ENCODE peak calls at places on chromosomes 2 and 18, in five cellular contexts. W is colonic mucosa, S is Peyer's patch, U is MCF 10A, Z is endothelial cell. M is an unnamed sample.

GRCh38 chr2:225207471-225207870 is 165.2 kb upstream of the DOCK10 start:
- DNase-seq in W (no peak), S (no peak), U (no peak), Z (no peak), M (no peak)

GRCh38 chr2:215711484-215712034 is 275.7 kb upstream of the FN1 start:
- DNase-seq in W (no peak), S (no peak), U (peak; percentile 46), Z (peak; percentile 11), M (no peak)

GRCh38 chr2:12928197-12928596 is 211.5 kb downstream of the TRIB2 start:
- DNase-seq in W (no peak), S (no peak), U (peak; percentile 79), Z (no peak), M (no peak)

GRCh38 chr2:43084699-43085091 is 141.7 kb downstream of the ZFP36L2 start:
- DNase-seq in W (no peak), S (no peak), U (no peak), Z (no peak), M (peak; percentile 18)

GRCh38 chr2:22020101-22020742 is 896.5 kb downstream of the TDRD15 start:
- DNase-seq in W (no peak), S (no peak), U (no peak), Z (no peak), M (no peak)

GRCh38 chr2:164960159-164960558 is 4.8 kb upstream of the SLC38A11 start:
- DNase-seq in W (no peak), S (no peak), U (no peak), Z (no peak), M (no peak)

GRCh38 chr2:181465686-181466375 is 8.6 kb downstream of the ITGA4 start:
- DNase-seq in W (no peak), S (no peak), U (no peak), Z (no peak), M (no peak)

GRCh38 chr2:7015007-7015950 is 98.1 kb downstream of the RNF144A start:
- DNase-seq in W (no peak), S (no peak), U (no peak), Z (no peak), M (no peak)

GRCh38 chr2:50564781-50565180 is 467.2 kb downstream of the NRXN1 start:
- DNase-seq in W (no peak), S (no peak), U (no peak), Z (no peak), M (no peak)

GRCh38 chr2:226969412-226969811 is 133.6 kb downstream of the RHBDD1 start:
- DNase-seq in W (no peak), S (no peak), U (no peak), Z (no peak), M (no peak)

GRCh38 chr18:77223221-77223639 is 26.4 kb upstream of the GALR1 start:
- DNase-seq in W (no peak), S (no peak), U (peak; percentile 17), Z (no peak), M (no peak)

GRCh38 chr2:72981516-72981915 is 64.2 kb downstream of the EMX1 start:
- DNase-seq in W (peak; percentile 27), S (no peak), U (no peak), Z (no peak), M (no peak)

GRCh38 chr18:35588995-35589394 is 7.5 kb downstream of the GALNT1 start:
- DNase-seq in W (no peak), S (peak; percentile 55), U (no peak), Z (peak; percentile 24), M (no peak)

GRCh38 chr2:138787053-138787666 is 7.0 kb upstream of the NXPH2 start:
- DNase-seq in W (no peak), S (no peak), U (peak; percentile 51), Z (peak; percentile 48), M (no peak)

GRCh38 chr18:76838182-76838581 is 15.8 kb downstream of the ZNF236 start:
- DNase-seq in W (no peak), S (no peak), U (no peak), Z (no peak), M (no peak)

GRCh38 chr18:55732227-55733106 is 144.5 kb upstream of the TCF4 start:
- DNase-seq in W (no peak), S (no peak), U (peak; percentile 9), Z (no peak), M (no peak)

GRCh38 chr18:22489694-22490093 is 72.0 kb upstream of the CTAGE1 start:
- DNase-seq in W (peak; percentile 46), S (no peak), U (no peak), Z (no peak), M (no peak)

GRCh38 chr2:62774555-62775366 is 69.2 kb downstream of the EHBP1 start:
- DNase-seq in W (peak; percentile 22), S (no peak), U (peak; percentile 62), Z (peak; percentile 24), M (no peak)

GRCh38 chr2:176120369-176121307 is 1.9 kb upstream of the HOXD9 start:
- DNase-seq in W (no peak), S (no peak), U (no peak), Z (no peak), M (no peak)
- TF ChIP-seq CTCF in W (no peak), S (no peak), U (no peak), Z (no peak), M (no peak)

DNA sequence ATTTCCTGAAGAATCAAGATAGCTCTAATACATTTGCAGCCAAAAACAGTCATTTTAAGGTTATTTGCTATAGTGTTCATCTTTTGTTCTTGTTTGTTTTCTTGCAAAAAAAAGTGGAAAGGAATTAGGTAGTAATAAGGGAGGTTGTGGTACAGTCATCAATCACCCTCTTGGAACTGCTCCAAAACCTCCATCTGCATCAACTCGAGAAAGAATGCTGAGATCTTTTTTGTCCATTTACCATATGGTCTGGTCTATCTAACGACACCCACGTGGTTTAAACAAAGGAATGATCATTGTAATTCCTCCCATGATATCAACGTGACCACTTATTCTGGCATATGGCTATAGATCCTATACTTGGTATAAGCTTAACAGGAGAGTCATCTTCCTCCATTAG is 1025.2 kb upstream of the NXPH2 start:
- DNase-seq in W (no peak), S (no peak), U (no peak), Z (no peak), M (no peak)
- TF ChIP-seq CTCF in W (no peak), S (no peak), U (no peak), Z (no peak), M (no peak)

DNA sequence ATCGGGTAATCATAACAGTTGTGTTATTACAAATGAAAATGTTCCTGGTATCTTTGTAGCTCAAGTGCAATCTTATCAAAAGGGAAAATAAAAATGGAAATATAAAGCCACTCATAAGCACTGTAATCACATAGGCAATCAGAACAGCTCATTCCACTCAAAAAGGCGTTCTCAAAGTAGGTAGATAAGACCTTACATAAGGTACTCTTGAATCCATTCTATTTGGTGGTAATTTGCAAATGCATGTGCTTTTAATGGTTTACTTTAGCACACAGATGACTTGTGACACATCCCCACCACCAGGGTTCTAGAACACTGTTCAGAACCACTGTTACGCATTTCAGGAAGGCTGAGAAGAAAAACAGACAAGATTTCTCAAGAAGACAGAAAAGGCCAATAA is 86.7 kb upstream of the NARS1 start:
- DNase-seq in W (peak; percentile 12), S (no peak), U (no peak), Z (no peak), M (no peak)
- TF ChIP-seq CTCF in W (no peak), S (peak; percentile 2), U (no peak), Z (no peak), M (no peak)

GRCh38 chr2:30503692-30504076 is 56.6 kb downstream of the LCLAT1 start:
- DNase-seq in W (no peak), S (no peak), U (no peak), Z (no peak), M (no peak)

GRCh38 chr2:30505500-30506180 is 58.6 kb downstream of the LCLAT1 start:
- DNase-seq in W (no peak), S (no peak), U (no peak), Z (no peak), M (no peak)

GRCh38 chr2:30502310-30502709 is 55.3 kb downstream of the LCLAT1 start:
- DNase-seq in W (no peak), S (no peak), U (no peak), Z (no peak), M (no peak)

GRCh38 chr2:30500699-30501098 is 53.7 kb downstream of the LCLAT1 start:
- DNase-seq in W (no peak), S (no peak), U (no peak), Z (no peak), M (no peak)

GRCh38 chr2:30503007-30503691 is 56.1 kb downstream of the LCLAT1 start:
- DNase-seq in W (no peak), S (no peak), U (no peak), Z (no peak), M (no peak)
- TF ChIP-seq CTCF in W (peak; percentile 13), S (peak; percentile 34), U (no peak), Z (peak; percentile 16), M (peak; percentile 42)

DNA sequence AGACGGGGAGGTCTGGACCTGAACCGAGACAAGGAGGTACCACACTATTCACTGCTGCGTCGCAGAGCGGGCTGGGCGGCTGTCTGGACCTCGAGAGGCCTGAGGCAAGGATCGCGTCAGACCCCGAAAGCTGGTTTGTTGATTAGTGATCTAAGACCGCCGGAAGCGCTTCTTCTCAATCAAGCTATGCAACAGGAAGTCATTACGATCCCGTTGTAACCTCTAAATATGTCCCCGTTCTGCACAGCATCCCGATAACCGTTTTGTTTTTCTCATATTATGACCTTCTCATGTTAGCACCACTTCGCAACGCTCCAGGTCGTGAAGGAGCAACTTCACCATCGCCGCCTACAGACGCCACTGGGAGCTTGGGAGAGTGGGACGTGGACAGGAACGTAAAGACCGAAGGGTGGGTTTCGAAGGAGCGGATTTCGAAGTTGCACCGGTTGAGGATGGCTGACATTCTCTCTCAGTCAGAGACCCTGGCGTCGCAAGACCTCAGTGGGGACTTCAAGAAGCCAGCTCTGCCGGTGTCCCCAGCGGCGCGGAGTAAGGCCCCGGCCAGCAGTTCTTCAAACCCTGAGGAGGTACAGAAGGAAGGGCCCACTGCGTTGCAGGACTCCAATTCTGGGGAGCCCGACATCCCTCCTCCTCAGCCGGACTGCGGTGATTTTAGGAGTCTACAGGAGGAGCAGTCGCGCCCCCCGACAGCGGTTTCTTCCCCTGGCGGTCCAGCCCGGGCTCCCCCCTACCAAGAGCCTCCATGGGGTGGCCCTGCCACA is at the start of the genes SLC4A1AP and SUPT7L:
- DNase-seq in W (peak; percentile 78), S (peak; percentile 82), U (peak; percentile 83), Z (peak; percentile 66), M (peak; percentile 69)
- TF ChIP-seq CTCF in W (no peak), S (no peak), U (no peak), Z (no peak), M (no peak)

GRCh38 chr2:239002591-239002959 is 154.7 kb downstream of the TWIST2 start:
- DNase-seq in W (no peak), S (no peak), U (no peak), Z (no peak), M (no peak)

GRCh38 chr2:239001794-239002193 is 153.9 kb downstream of the TWIST2 start:
- DNase-seq in W (no peak), S (no peak), U (no peak), Z (no peak), M (no peak)

GRCh38 chr2:239003933-239004636 is 156.2 kb downstream of the TWIST2 start:
- DNase-seq in W (no peak), S (no peak), U (no peak), Z (no peak), M (no peak)

GRCh38 chr2:239005586-239005985 is 157.7 kb downstream of the TWIST2 start:
- DNase-seq in W (no peak), S (no peak), U (no peak), Z (no peak), M (no peak)

GRCh38 chr2:239002960-239003932 is 155.4 kb downstream of the TWIST2 start:
- DNase-seq in W (peak; percentile 35), S (peak; percentile 43), U (peak; percentile 62), Z (no peak), M (no peak)
- TF ChIP-seq CTCF in W (no peak), S (no peak), U (peak; percentile 39), Z (no peak), M (no peak)

M was measured in CD14-positive monocyte.